ENCODE peak calls at places on chromosomes 6 and 20, in eight cellular contexts. C, X, Z, B, P, T, J and N are unnamed samples.

GRCh38 chr20:52295556-52295955 is 104.0 kb upstream of the ZFP64 start:
- DNase-seq in Z (no peak), J (no peak), C (no peak), T (no peak), B (no peak), X (no peak), P (no peak), N (no peak)

GRCh38 chr6:121522771-121523386 is 87.4 kb downstream of the GJA1 start:
- DNase-seq in P (no peak), X (no peak), T (no peak), B (no peak), Z (no peak), J (peak), C (no peak), N (peak)

GRCh38 chr20:50001784-50002311 is 19.1 kb downstream of the SNAI1 start:
- DNase-seq in P (no peak), C (no peak), B (no peak), X (no peak), Z (no peak), T (no peak), J (peak), N (no peak)

GRCh38 chr6:111824608-111825337 is 48.5 kb downstream of the FYN start:
- DNase-seq in Z (no peak), J (no peak), T (no peak), P (no peak), C (no peak), X (no peak), B (no peak), N (no peak)

GRCh38 chr20:17210387-17210786 is 16.5 kb upstream of the PCSK2 start:
- DNase-seq in X (no peak), T (no peak), B (no peak), C (no peak), J (no peak), Z (no peak), P (no peak), N (no peak)

GRCh38 chr20:58711266-58712051 is 18.9 kb downstream of the NPEPL1 start:
- DNase-seq in B (no peak), C (no peak), J (no peak), P (peak), Z (no peak), T (no peak), X (no peak), N (no peak)

GRCh38 chr6:150607044-150607650 is 7.5 kb downstream of the PLEKHG1 start:
- DNase-seq in B (no peak), X (no peak), Z (no peak), C (no peak), J (no peak), P (no peak), T (no peak), N (no peak)

GRCh38 chr6:137893726-137894125 is 26.7 kb downstream of the TNFAIP3 start:
- DNase-seq in C (no peak), Z (no peak), X (no peak), J (peak), P (no peak), T (no peak), B (no peak), N (no peak)

GRCh38 chr6:17987576-17988421 is at the start of gene KIF13A:
- DNase-seq in Z (peak), X (peak), P (peak), T (peak), C (peak), B (no peak), J (peak), N (peak)

GRCh38 chr6:123333000-123333756 is 303.6 kb downstream of the TRDN start:
- DNase-seq in J (peak), B (peak), T (no peak), Z (no peak), X (no peak), P (no peak), C (no peak), N (no peak)

GRCh38 chr20:51500936-51501335 is 41.6 kb downstream of the NFATC2 start:
- DNase-seq in J (no peak), P (no peak), B (no peak), Z (no peak), T (peak), X (no peak), C (no peak), N (no peak)

GRCh38 chr20:39019805-39020325 is 57.7 kb downstream of the DHX35 start:
- DNase-seq in J (no peak), X (no peak), T (no peak), P (no peak), C (no peak), Z (no peak), B (peak), N (no peak)

GRCh38 chr6:63813531-63813930 is 177.9 kb downstream of the PHF3 start:
- DNase-seq in B (no peak), J (no peak), C (no peak), Z (no peak), P (no peak), T (no peak), X (no peak), N (no peak)

GRCh38 chr6:44072959-44073611 is 54.2 kb downstream of the MRPL14 start:
- DNase-seq in B (no peak), J (peak), C (peak), X (peak), T (peak), Z (peak), P (peak), N (no peak)

GRCh38 chr6:169720207-169720855 is 4.0 kb downstream of the PHF10 start:
- DNase-seq in T (no peak), X (no peak), J (no peak), P (no peak), B (no peak), C (no peak), Z (no peak), N (no peak)
- TF ChIP-seq CTCF in T (no peak), X (no peak), J (no peak), P (no peak), B (no peak), C (no peak), Z (no peak), N (no peak)

GRCh38 chr20:11355338-11355737 is 562.4 kb upstream of the BTBD3 start:
- DNase-seq in B (no peak), X (no peak), C (no peak), J (no peak), P (no peak), Z (no peak), T (no peak), N (no peak)

GRCh38 chr20:11344939-11345338 is 572.8 kb upstream of the BTBD3 start:
- DNase-seq in C (no peak), P (no peak), Z (no peak), T (no peak), J (no peak), B (no peak), X (no peak), N (no peak)

GRCh38 chr20:11352041-11352440 is 565.7 kb upstream of the BTBD3 start:
- DNase-seq in P (no peak), Z (no peak), T (no peak), J (no peak), X (no peak), C (no peak), B (no peak), N (no peak)

GRCh38 chr20:11354841-11355240 is 562.9 kb upstream of the BTBD3 start:
- DNase-seq in X (no peak), C (no peak), T (no peak), J (no peak), B (no peak), P (no peak), Z (no peak), N (no peak)

DNA sequence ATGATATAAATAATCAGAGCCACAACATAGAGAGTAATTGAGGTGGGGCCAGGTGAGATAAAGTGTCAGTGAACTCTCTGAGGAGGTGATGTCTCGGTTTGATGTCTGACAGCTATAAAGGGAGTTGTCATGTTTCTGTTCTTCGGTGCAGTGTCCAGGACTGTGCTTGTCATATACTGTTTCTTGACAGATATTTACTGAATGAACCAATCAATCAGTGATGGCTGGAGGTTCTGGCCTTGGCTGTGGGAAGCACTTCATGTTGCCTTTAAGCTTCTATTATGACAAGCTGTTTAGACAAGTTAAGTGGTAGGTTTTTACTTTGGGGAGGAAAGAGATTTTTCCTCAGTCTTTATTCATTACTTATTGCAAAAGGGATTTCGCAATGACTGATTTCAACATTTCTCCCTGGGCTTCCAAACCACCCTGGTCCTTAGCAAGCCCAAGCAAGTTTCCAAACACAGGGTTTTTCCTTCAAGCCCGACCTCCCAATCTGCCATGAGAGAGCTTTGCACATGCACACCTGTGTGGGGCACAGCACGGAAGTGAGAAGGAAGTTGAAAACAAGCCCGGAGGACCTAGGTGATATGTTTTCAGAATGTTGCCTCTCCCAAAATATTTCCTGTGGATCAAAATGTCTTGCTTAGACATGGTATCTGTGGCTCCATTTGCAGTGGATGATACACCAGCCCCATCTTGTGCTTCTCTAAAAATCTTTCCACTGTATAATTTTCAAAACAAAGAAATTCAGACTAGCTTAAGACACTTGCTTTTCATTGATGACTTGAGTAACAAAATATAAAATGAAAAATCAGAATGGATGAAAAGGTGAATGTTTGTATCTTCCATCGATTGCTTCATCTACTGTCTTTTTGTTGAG is 567.3 kb upstream of the BTBD3 start:
- DNase-seq in Z (no peak), B (peak), C (no peak), X (no peak), J (peak), P (no peak), T (no peak), N (no peak)
- TF ChIP-seq CTCF in Z (no peak), B (no peak), C (no peak), X (no peak), J (peak), P (no peak), T (no peak), N (no peak)

GRCh38 chr6:12158686-12159415 is 131.3 kb upstream of the EDN1 start:
- DNase-seq in B (no peak), T (no peak), Z (no peak), C (no peak), P (no peak), X (no peak), J (no peak), N (no peak)
- TF ChIP-seq CTCF in B (no peak), T (no peak), Z (no peak), C (no peak), P (no peak), X (peak), J (peak), N (no peak)

GRCh38 chr6:88013015-88013414 is 34.6 kb upstream of the SPACA1 start:
- DNase-seq in Z (no peak), J (no peak), T (no peak), C (no peak), X (no peak), B (no peak), P (no peak), N (no peak)

GRCh38 chr6:88008411-88008810 is 39.2 kb upstream of the SPACA1 start:
- DNase-seq in J (peak), Z (no peak), X (no peak), C (no peak), T (no peak), B (peak), P (no peak), N (no peak)

GRCh38 chr6:88008821-88009220 is 38.8 kb upstream of the SPACA1 start:
- DNase-seq in Z (no peak), T (no peak), J (peak), X (no peak), C (no peak), B (peak), P (no peak), N (no peak)

DNA sequence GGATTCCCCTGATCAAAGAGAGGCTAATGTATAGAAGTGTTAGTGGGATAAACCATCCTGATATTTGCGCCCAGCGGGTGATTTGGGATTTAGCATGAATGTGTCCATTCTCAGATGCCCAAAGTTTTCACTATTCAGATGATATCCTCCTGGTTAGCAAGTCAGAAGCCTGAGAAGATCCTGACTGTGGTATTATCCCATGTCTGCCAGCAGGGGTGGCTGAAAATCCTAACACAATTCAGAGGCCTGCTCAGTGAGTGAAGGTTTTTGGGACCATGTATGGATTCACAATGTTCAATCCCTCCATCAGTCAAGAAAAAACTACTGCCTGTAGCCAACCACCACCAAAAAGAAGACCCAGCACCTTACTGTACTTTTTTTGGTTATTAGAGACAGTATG is 34.1 kb upstream of the SPACA1 start:
- DNase-seq in C (no peak), J (no peak), B (no peak), T (no peak), P (no peak), X (no peak), Z (no peak), N (no peak)
- TF ChIP-seq CTCF in C (no peak), J (no peak), B (peak), T (no peak), P (no peak), X (no peak), Z (no peak), N (peak)

DNA sequence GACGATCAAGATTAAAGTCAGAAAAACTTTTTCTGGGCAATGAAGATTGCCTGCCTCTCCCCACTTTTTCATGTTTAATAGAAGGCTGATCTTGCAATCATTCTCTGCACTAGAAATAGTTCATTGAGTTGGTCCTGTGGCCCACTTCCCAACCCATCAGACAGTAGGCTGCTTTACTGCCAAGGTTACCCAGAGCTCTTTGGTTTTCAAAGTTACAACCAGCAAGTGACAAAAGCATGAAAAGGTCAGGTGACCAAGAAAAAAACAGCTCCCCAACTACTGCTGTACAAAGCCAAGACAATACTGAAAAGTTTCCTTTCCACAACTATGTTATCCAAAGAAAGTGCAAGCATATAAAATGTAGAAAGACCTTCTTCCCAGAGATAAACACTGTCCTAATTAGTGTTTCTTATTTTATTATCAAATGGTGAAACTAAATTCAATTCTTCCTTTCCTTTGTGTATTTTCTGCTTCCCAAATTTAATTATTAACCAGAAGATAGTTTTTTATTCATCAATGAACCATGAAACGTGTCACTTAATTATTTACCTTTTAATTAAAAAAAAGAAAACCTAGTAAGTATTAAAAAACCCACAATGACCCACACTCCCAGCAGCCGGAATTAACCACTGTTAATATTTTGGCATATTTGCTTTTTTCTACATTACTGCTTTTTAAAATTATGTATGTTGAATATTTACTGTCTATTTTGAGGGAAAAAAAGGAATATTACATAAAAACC is 16.5 kb downstream of the DNAAF9 start:
- DNase-seq in C (no peak), J (no peak), T (no peak), P (no peak), B (no peak), Z (no peak), X (no peak), N (no peak)
- TF ChIP-seq CTCF in C (no peak), J (no peak), T (no peak), P (no peak), B (no peak), Z (no peak), X (no peak), N (no peak)

GRCh38 chr20:63295422-63295821 is 2.4 kb downstream of the COL20A1 start:
- DNase-seq in B (no peak), C (no peak), X (no peak), T (no peak), Z (no peak), P (no peak), J (no peak), N (no peak)
- TF ChIP-seq CTCF in B (peak), C (no peak), X (no peak), T (no peak), Z (no peak), P (no peak), J (no peak), N (no peak)

GRCh38 chr20:24102290-24102689 is 113.7 kb upstream of the GGTLC1 start:
- DNase-seq in X (no peak), B (no peak), T (no peak), Z (peak), J (no peak), P (no peak), C (no peak), N (no peak)
- TF ChIP-seq CTCF in X (peak), B (peak), T (peak), Z (no peak), J (peak), P (no peak), C (no peak), N (peak)

GRCh38 chr20:44750081-44750805 is 4.6 kb downstream of the KCNK15 start:
- DNase-seq in Z (no peak), C (no peak), X (no peak), T (no peak), J (no peak), B (no peak), P (peak), N (no peak)
- TF ChIP-seq CTCF in Z (peak), C (peak), X (peak), T (no peak), J (no peak), B (no peak), P (no peak), N (peak)